ENCODE peak calls at places on chromosomes 16 and 17, in six cellular contexts. T is HFF-Myc; I is Calu3; P is ascending aorta; C is CD4-positive, alpha-beta T cell; G is left ventricle myocardium inferior. J is an unnamed sample.
A peak's percentile ranks its signal among the peaks of the same experiment; 100 is the strongest.

GRCh38 chr16:89823087-89823823 is 5.0 kb upstream of the SPIRE2 start:
- DNase-seq in C (no peak), P (no peak), I (no peak), T (no peak), G (no peak), J (no peak)

GRCh38 chr17:4823373-4824089 is 9.6 kb upstream of the MINK1 start:
- DNase-seq in G (no peak), P (no peak), T (no peak), C (no peak), I (no peak), J (no peak)

GRCh38 chr17:1649844-1650409 is at the start of gene RILP:
- DNase-seq in C (no peak), I (peak; percentile 63), T (no peak), G (peak; percentile 87), P (no peak), J (no peak)

GRCh38 chr16:85444879-85445778 is 168.0 kb upstream of the GSE1 start:
- DNase-seq in I (peak; percentile 22), T (no peak), G (no peak), P (no peak), C (no peak), J (no peak)

GRCh38 chr17:52156576-52156975 is 1.9 kb downstream of the CA10 start:
- DNase-seq in C (no peak), G (no peak), P (no peak), T (no peak), I (no peak), J (no peak)

GRCh38 chr16:8708546-8708945 is 34.1 kb downstream of the ABAT start:
- DNase-seq in G (no peak), I (no peak), P (no peak), T (no peak), C (no peak), J (no peak)

GRCh38 chr16:80997139-80997798 is 9.4 kb downstream of the CMC2 start:
- DNase-seq in I (peak; percentile 28), C (no peak), T (no peak), G (no peak), P (no peak), J (no peak)

GRCh38 chr17:50272246-50272645 is 2.0 kb upstream of the TMEM92 start:
- DNase-seq in P (no peak), C (no peak), T (no peak), G (no peak), I (no peak), J (no peak)

GRCh38 chr16:56336071-56336688 is 89.2 kb downstream of the AMFR start:
- DNase-seq in I (no peak), G (peak; percentile 71), P (no peak), T (no peak), C (no peak), J (no peak)

GRCh38 chr16:69812213-69813014 is 50.3 kb downstream of the WWP2 start:
- DNase-seq in T (no peak), C (no peak), G (no peak), P (no peak), I (no peak), J (no peak)

GRCh38 chr17:81553616-81554181 is 1.5 kb upstream of the FAAP100 start:
- DNase-seq in T (peak; percentile 89), P (no peak), G (no peak), C (no peak), I (peak; percentile 33), J (no peak)

GRCh38 chr17:68184816-68185436 is 62.9 kb upstream of the AMZ2 start:
- DNase-seq in T (no peak), I (no peak), G (no peak), P (no peak), C (no peak), J (no peak)

GRCh38 chr16:22123146-22123545 is 30.8 kb downstream of the VWA3A start:
- DNase-seq in I (no peak), P (no peak), C (no peak), T (no peak), G (no peak), J (no peak)

GRCh38 chr17:37740861-37741260 is 4.0 kb downstream of the HNF1B start:
- DNase-seq in P (no peak), I (no peak), G (no peak), T (no peak), C (no peak), J (no peak)

GRCh38 chr17:37735165-37735564 is 9.7 kb downstream of the HNF1B start:
- DNase-seq in P (no peak), G (no peak), I (no peak), C (no peak), T (no peak), J (no peak)

GRCh38 chr17:37736428-37736827 is 8.4 kb downstream of the HNF1B start:
- DNase-seq in I (no peak), T (no peak), P (no peak), G (no peak), C (no peak), J (no peak)

GRCh38 chr17:37737971-37738370 is 6.9 kb downstream of the HNF1B start:
- DNase-seq in G (no peak), C (no peak), P (no peak), I (no peak), T (no peak), J (no peak)

DNA sequence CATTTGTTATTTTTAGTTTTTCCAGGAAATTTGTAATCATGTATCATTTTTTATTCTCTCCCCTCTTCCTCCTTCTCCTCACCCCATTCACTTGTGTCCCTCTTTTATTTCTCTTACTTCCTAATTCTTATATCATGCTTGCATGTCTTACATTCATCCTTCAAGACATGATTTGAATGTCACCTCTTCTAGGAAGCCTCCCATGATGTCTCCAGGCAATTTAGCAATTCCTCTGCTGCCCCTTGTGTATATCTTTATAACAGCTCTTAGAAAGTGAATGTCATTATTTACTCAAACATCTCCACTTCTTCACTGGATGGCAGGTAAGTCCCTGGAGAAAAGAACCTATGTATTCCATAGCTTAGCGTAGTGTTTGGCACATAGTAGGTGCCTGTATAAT is 7.8 kb downstream of the HNF1B start:
- DNase-seq in G (no peak), C (no peak), T (no peak), I (no peak), P (no peak), J (no peak)
- TF ChIP-seq CTCF in G (no peak), C (no peak), T (no peak), I (peak; percentile 74), P (no peak), J (peak; percentile 15)

DNA sequence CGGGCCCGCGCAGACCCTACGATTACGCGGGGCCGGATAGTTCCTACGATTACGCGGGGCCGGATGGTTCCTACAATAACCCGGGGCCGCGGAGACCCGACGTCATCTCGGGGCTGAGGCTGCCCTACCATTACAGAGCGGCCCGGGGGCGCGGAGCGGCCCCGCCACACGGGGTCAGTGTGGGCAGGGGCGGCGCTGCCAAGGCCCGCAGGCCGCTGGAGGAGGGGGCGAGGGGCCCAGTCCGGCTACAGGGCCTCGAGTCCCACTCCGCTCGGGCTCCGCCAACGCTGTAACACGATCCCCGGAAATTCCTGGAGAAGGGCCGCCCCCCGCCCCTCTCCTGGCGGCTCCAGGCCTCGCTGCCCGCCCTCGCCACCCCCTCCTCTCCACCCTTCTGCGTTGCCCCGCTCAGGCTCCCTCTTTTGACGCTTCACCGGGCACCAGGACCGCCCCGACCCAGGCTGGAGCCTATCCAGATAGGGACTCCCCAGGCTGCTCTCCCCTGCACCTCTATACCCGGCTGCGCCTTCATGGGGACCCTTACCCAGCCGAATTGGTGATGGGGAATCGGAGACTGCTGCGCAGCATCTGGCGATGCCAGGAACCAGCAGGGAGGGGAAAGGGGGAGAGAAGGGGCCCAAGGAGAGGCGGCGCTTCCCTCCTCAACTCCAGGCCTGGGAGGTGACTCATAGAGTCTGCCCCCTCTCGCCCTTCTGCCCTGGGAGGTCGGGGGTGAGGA is at the start of gene RAB34:
- DNase-seq in I (peak; percentile 70), T (no peak), P (peak; percentile 36), G (peak; percentile 72), C (no peak), J (peak; percentile 87)
- TF ChIP-seq CTCF in I (no peak), T (peak; percentile 37), P (peak; percentile 52), G (peak; percentile 43), C (no peak), J (peak; percentile 70)

GRCh38 chr17:76683011-76683755 is 27.6 kb downstream of the MXRA7 start:
- DNase-seq in T (no peak), G (no peak), C (no peak), P (no peak), I (no peak), J (no peak)
- TF ChIP-seq CTCF in T (no peak), G (peak; percentile 16), C (no peak), P (no peak), I (no peak), J (no peak)

DNA sequence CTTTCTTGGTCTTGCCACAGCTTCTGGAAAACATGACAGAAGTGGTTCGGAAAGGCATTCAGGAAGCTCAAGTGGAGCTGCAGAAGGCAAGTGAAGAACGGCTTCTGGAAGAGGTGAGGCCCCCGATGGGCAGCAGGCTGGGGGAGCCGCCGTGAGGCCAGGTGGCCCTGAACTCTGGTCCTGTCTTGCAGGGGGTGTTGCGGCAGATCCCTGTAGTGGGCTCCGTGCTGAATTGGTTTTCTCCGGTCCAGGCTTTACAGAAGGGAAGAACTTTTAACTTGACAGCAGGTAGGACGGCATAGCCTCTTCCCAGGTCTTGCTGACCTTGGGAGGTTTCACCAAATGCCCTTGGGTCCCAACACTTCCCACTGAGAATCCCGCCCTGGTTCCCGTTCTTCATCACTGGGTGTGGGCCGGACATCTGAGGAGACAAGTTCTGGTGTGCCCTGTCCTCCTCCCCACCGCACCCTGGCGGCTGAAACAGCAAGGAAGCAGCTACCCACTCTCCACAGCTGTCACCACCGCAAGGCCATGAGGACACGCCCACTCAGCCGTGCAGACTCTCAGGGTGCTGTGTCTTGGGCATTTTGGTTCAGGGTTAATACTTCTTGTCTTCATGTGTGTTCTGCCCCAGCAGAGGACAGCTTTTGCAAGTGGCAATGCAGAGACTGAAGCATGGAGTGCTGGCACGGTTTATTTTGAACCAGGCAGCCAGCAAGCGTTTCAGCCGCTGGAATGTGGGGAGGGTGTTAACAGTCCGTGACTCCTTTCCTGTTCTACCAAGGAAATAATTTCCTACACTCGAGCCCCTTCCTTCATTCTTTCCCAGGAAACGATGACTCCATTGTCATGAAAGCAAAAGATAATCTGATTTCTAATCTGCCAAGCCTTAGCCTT is 21.4 kb downstream of the NTAN1 start:
- DNase-seq in T (no peak), G (no peak), C (no peak), P (no peak), I (no peak), J (no peak)
- TF ChIP-seq CTCF in T (no peak), G (peak; percentile 38), C (no peak), P (no peak), I (no peak), J (no peak)

DNA sequence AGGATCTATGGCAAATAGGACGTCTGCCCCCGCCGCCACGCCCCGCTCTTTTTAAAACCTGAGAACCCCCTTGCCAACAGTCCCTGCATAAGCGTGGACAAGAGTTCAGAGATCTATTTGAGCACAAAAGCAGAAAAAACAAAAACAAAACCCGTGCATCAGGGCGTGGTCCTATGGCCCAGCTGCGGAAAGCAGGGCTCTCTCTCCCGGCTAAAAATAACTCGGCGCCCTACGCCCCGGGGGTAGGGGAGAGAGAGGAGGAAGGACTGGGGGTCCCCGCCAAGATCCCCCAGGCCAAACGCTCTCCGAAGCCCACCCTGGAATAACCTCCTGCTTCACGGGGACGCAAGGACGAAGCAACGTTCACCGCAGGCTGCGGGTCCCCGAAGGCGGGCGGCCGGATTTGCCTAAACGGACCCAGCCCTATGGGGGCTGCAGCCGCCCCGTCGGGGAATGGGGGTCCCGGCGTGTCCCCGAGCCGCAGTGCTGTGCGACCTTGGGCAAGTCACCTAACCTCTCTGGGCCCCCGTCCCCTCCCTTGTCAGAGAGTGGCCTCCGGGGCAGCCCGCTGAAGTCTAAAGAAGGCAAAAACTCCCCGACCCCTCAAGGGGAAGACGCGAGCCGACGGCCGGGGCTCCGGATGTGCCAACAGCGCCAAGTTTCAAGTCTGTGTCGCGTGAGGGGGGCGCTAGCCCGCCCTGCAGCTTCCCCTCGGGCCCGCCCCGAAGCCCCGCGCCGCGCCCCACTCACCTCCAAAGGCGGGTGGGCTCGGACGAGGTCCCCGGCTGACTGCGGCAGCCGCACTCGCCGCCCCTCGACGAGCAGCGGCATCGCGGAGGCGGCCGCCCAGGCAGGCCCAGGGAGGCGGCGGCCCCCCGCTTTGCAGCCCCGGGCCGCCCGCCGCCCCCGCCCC is 477 bp downstream of the NTAN1 start:
- DNase-seq in I (no peak), P (no peak), T (no peak), G (no peak), C (peak; percentile 69), J (no peak)
- TF ChIP-seq CTCF in I (no peak), P (peak; percentile 20), T (no peak), G (no peak), C (peak; percentile 25), J (peak; percentile 42)

J was measured in progenitor cell of endocrine pancreas.